ENCODE peak calls at places on chromosomes 2 and 18, in six cellular contexts. S is BJ, G is astrocyte of the spinal cord, O is lung, P is PC-3, A is HL-60. R is an unnamed sample.

GRCh38 chr2:240168546-240169361 is 28.3 kb upstream of the OTOS start:
- DNase-seq in P (no peak), A (no peak), S (no peak), O (no peak), G (no peak), R (no peak)

GRCh38 chr2:199955007-199955338 is 318 bp downstream of the TYW5 start:
- DNase-seq in S (no peak), G (no peak), O (no peak), P (peak), A (no peak), R (no peak)

GRCh38 chr2:86045541-86045940 is 60.1 kb downstream of the POLR1A start:
- DNase-seq in S (no peak), G (no peak), A (no peak), P (no peak), O (no peak), R (no peak)

GRCh38 chr2:197675711-197676188 is 363 bp upstream of the RFTN2 start:
- DNase-seq in S (no peak), G (peak), P (no peak), O (no peak), A (no peak), R (no peak)

GRCh38 chr2:95158441-95158840 is 1.2 kb downstream of the ZNF514 start:
- DNase-seq in G (no peak), S (no peak), O (no peak), A (no peak), P (no peak), R (no peak)

GRCh38 chr2:55092439-55092838 is 42.2 kb upstream of the RTN4 start:
- DNase-seq in P (no peak), G (no peak), O (no peak), A (no peak), S (no peak), R (no peak)

GRCh38 chr2:150023044-150023443 is 435.5 kb upstream of the MMADHC start:
- DNase-seq in A (peak), G (no peak), P (no peak), S (no peak), O (no peak), R (no peak)

GRCh38 chr2:234363011-234363487 is 133.8 kb downstream of the ARL4C start:
- DNase-seq in P (peak), S (peak), G (peak), O (peak), A (no peak), R (no peak)

GRCh38 chr2:7653617-7654016 is 736.4 kb downstream of the RNF144A start:
- DNase-seq in A (no peak), G (no peak), O (no peak), P (no peak), S (no peak), R (no peak)

GRCh38 chr18:76823574-76823973 is 1.2 kb downstream of the ZNF236 start:
- DNase-seq in P (no peak), A (no peak), G (peak), S (no peak), O (no peak), R (peak)

GRCh38 chr18:79383388-79384056 is 12.2 kb upstream of the NFATC1 start:
- DNase-seq in O (no peak), S (no peak), P (no peak), G (no peak), A (no peak), R (no peak)

GRCh38 chr2:118687698-118688097 is 159.8 kb downstream of the EN1 start:
- DNase-seq in O (no peak), A (peak), S (no peak), P (no peak), G (no peak), R (no peak)

GRCh38 chr2:139142252-139142651 is 362.1 kb upstream of the NXPH2 start:
- DNase-seq in S (no peak), G (peak), A (no peak), O (no peak), P (peak), R (no peak)

GRCh38 chr2:207929923-207930322 is 95.4 kb downstream of the PLEKHM3 start:
- DNase-seq in G (no peak), S (no peak), A (no peak), P (no peak), O (no peak), R (no peak)

GRCh38 chr2:148654414-148654813 is 9.9 kb downstream of the EPC2 start:
- DNase-seq in P (no peak), G (no peak), S (no peak), O (no peak), A (no peak), R (no peak)

GRCh38 chr18:72762505-72763122 is 105.2 kb downstream of the NETO1 start:
- DNase-seq in O (no peak), P (peak), A (peak), S (no peak), G (peak), R (no peak)

GRCh38 chr18:80210312-80211083 is 36.8 kb downstream of the PARD6G start:
- DNase-seq in A (no peak), S (no peak), P (peak), O (peak), G (no peak), R (no peak)

GRCh38 chr18:73842795-73843394 is 304.7 kb downstream of the FBXO15 start:
- DNase-seq in S (no peak), O (no peak), P (peak), G (peak), A (peak), R (peak)

GRCh38 chr2:86038291-86039081 is 67.2 kb downstream of the POLR1A start:
- DNase-seq in A (peak), P (no peak), S (no peak), G (peak), O (no peak), R (no peak)

GRCh38 chr2:135248611-135249010 is 196.5 kb downstream of the RAB3GAP1 start:
- DNase-seq in G (no peak), S (no peak), O (no peak), A (no peak), P (no peak), R (no peak)

GRCh38 chr18:53790817-53791216 is 433.7 kb downstream of the MBD2 start:
- DNase-seq in S (peak), P (no peak), A (no peak), G (peak), O (no peak), R (no peak)

GRCh38 chr2:36530983-36531354 is 67.0 kb downstream of the FEZ2 start:
- DNase-seq in A (peak), S (no peak), P (no peak), O (no peak), G (peak), R (no peak)

GRCh38 chr2:125858366-125858765 is 797.6 kb upstream of the GYPC start:
- DNase-seq in S (no peak), P (no peak), G (no peak), A (no peak), O (no peak), R (no peak)

GRCh38 chr2:175631247-175631628 is 370.8 kb downstream of the LNPK start:
- DNase-seq in P (peak), G (no peak), A (no peak), S (no peak), O (no peak), R (no peak)

GRCh38 chr2:641501-642430 is 35.4 kb downstream of the TMEM18 start:
- DNase-seq in S (no peak), A (no peak), O (peak), P (peak), G (no peak), R (no peak)

GRCh38 chr2:170930132-170931109 is 1.4 kb downstream of the GORASP2 start:
- DNase-seq in O (no peak), S (no peak), G (peak), A (peak), P (peak), R (no peak)

GRCh38 chr18:37222383-37223378 is 342.9 kb downstream of the CELF4 start:
- DNase-seq in G (no peak), P (no peak), A (no peak), S (no peak), O (no peak), R (no peak)

GRCh38 chr2:162914161-162914560 is 75.6 kb upstream of the KCNH7 start:
- DNase-seq in G (no peak), S (no peak), P (peak), A (no peak), O (no peak), R (no peak)

GRCh38 chr18:64119916-64120315 is 29.0 kb downstream of the LINC00305 start:
- DNase-seq in O (no peak), P (peak), G (peak), S (no peak), A (no peak), R (no peak)

GRCh38 chr2:220452561-220452960 is 825.1 kb downstream of the SLC4A3 start:
- DNase-seq in G (no peak), O (no peak), A (no peak), S (no peak), P (no peak), R (no peak)

GRCh38 chr2:127039387-127040031 is 67.4 kb downstream of the BIN1 start:
- DNase-seq in S (no peak), A (peak), G (no peak), O (no peak), P (no peak), R (no peak)

GRCh38 chr18:29849145-29849544 is 1193.4 kb downstream of the DSC3 start:
- DNase-seq in A (no peak), S (no peak), G (no peak), O (no peak), P (peak), R (no peak)

GRCh38 chr2:59754336-59754735 is 799.1 kb downstream of the BCL11A start:
- DNase-seq in G (no peak), O (no peak), S (no peak), P (no peak), A (no peak), R (peak)

GRCh38 chr18:59056706-59057492 is 82.8 kb upstream of the SEC11C start:
- DNase-seq in A (peak), S (no peak), O (peak), G (peak), P (peak), R (peak)

GRCh38 chr2:72673279-72673678 is 152.6 kb downstream of the EXOC6B start:
- DNase-seq in S (no peak), A (no peak), G (no peak), O (no peak), P (peak), R (no peak)

DNA sequence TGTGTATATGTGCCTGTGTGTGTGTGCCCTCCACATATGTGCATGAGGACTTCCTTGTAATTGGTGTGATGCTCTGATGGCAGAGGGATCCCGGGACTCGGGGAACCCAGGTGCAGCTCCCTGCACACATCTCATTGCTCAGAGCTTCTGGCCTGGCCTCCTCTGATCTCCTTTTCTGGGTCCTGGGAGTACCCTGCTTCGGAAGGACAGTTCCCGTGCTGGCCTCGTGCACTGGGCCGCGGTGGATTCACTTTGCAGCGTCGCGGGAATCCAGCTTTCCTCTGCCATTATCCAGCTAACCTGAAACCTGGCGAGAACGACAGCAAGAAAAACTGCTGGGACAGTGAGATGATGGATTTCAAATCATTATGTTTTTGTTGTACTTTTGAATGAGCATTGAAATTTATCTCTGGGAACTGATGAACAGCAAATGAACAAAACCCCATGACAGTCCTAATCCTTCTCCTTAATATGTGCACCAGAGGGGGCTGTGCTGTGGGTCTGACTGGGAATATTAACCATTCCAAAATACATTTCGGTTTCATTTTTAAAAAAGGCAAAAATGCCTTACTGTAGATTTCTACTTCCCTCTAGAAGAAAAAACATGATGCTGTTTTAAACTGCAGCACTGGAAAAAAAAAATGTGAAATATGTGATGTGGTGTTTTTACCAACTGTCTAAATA is 78.2 kb downstream of the PTGR3 start:
- DNase-seq in S (peak), O (no peak), A (no peak), P (peak), G (peak), R (no peak)
- TF ChIP-seq CTCF in S (peak), O (no peak), A (no peak), P (peak), G (peak), R (no peak)

DNA sequence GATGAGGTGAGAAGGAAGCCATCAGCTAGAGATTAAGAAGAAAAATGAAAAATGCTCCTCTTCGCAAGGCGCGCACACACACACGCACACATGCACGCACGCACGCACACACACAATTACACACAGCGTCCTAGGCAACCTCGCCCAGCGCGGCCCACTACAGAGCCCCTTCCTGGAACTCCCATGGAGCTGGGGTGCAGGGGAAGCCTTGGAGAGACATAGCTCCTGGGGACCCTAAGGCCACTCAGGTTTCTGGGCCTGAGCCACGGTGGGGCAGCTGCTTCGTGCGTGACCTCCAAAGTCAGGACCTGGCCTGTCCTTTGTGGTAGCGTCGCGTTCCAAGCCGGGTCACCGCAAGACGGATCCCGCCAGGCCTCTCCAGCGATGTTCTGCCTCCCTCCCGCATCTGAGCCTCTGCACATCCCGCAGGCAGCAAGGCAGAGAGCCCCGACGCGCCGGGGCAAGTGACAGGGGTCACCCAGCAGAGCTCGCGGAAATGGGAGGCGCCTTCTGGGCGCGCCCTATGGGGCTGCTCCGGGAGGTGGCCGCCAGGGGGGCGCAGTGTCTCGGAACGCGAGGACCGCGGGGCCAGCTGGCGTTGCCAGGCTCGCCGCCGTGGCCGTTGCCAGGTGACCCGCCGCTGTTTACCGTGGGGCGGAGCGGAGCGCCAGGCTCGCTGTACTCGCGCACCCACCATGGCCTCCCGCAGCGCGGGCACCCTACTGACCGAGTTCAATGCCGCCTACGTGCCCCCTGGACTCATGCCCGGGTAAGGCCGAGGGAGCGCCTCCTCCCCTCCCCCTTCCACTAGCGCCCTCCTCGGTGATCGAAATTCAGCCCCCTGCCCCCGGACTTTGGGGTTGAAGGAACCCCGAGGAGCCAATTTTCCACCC is 79.0 kb downstream of the CIB4 start:
- DNase-seq in G (no peak), A (no peak), P (no peak), O (no peak), S (no peak), R (peak)
- TF ChIP-seq CTCF in G (peak), A (no peak), P (no peak), O (no peak), S (peak), R (peak)

GRCh38 chr2:137050949-137051348 is 285.6 kb downstream of the THSD7B start:
- DNase-seq in O (no peak), A (no peak), P (peak), G (no peak), S (no peak), R (no peak)
- TF ChIP-seq CTCF in O (no peak), A (no peak), P (peak), G (no peak), S (no peak), R (peak)

DNA sequence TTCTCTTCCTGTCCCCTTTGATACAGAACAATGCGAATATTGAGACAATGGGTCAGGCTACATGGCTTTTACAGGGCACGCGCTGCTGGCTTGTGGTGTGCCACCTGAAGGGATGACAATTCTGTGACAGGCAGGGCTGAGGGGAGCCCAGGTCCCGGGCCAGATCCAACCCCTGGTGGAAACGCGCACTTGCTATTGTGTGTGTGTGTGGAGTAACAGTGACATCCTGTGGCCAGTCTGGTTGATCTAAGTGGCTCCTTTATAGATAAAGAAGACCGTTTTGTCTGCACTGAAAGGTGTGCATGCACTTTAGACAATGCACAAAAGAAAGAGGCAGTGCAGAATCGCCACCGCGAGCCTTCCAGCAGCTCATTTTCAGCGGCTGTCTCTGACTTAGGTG is 273.6 kb downstream of the HRH4 start:
- DNase-seq in G (no peak), A (peak), S (no peak), O (peak), P (peak), R (peak)
- TF ChIP-seq CTCF in G (no peak), A (no peak), S (peak), O (no peak), P (peak), R (peak)

R was measured in glutamatergic neuron.